ENCODE peak calls at places on chromosomes 1 and 21, in six cellular contexts. X is left ventricle myocardium inferior; H is CD8-positive, alpha-beta T cell; Z is left lung; C is kidney; E is AG09309. M is an unnamed sample.

GRCh38 chr1:21861602-21862429 is 49.8 kb downstream of the LDLRAD2 start:
- DNase-seq in X (no peak), H (no peak), Z (no peak), C (no peak), E (peak), M (no peak)

GRCh38 chr21:34715518-34715917 is 46.7 kb downstream of the CLIC6 start:
- DNase-seq in X (no peak), H (no peak), Z (no peak), C (no peak), E (no peak), M (no peak)

GRCh38 chr1:184567648-184568047 is 180.8 kb downstream of the C1orf21 start:
- DNase-seq in X (no peak), H (no peak), Z (no peak), C (no peak), E (peak), M (no peak)

GRCh38 chr1:160400646-160401486 is 502 bp downstream of the VANGL2 start:
- DNase-seq in X (no peak), H (no peak), Z (no peak), C (peak), E (no peak), M (no peak)

GRCh38 chr1:164999135-164999534 is 357.4 kb downstream of the LMX1A start:
- DNase-seq in X (no peak), H (no peak), Z (no peak), C (no peak), E (no peak), M (no peak)

GRCh38 chr1:1778827-1779675 is 781 bp upstream of the NADK start:
- DNase-seq in X (peak), H (peak), Z (peak), C (peak), E (no peak), M (peak)

GRCh38 chr1:224205438-224205840 is 22.4 kb downstream of the DEGS1 start:
- DNase-seq in X (no peak), H (peak), Z (no peak), C (no peak), E (peak), M (no peak)

GRCh38 chr1:150554086-150554452 is 4.9 kb downstream of the ADAMTSL4 start:
- DNase-seq in X (no peak), H (no peak), Z (no peak), C (peak), E (no peak), M (no peak)

GRCh38 chr1:179706339-179706941 is 36.7 kb upstream of the FAM163A start:
- DNase-seq in X (peak), H (peak), Z (no peak), C (no peak), E (peak), M (no peak)

GRCh38 chr1:78375996-78376395 is 114.8 kb upstream of the PTGFR start:
- DNase-seq in X (no peak), H (no peak), Z (no peak), C (no peak), E (peak), M (no peak)

GRCh38 chr21:22711636-22712035 is 1713.4 kb downstream of the NCAM2 start:
- DNase-seq in X (no peak), H (no peak), Z (no peak), C (no peak), E (no peak), M (no peak)

GRCh38 chr1:200029035-200029623 is 1.6 kb downstream of the NR5A2 start:
- DNase-seq in X (no peak), H (no peak), Z (peak), C (no peak), E (no peak), M (peak)

GRCh38 chr1:185813401-185813979 is 79.3 kb downstream of the HMCN1 start:
- DNase-seq in X (no peak), H (no peak), Z (no peak), C (no peak), E (peak), M (no peak)

GRCh38 chr1:182662121-182662890 is 22.1 kb downstream of the RGS8 start:
- DNase-seq in X (no peak), H (no peak), Z (no peak), C (no peak), E (no peak), M (no peak)

GRCh38 chr1:59081181-59081580 is 215.7 kb upstream of the FGGY start:
- DNase-seq in X (no peak), H (no peak), Z (no peak), C (no peak), E (no peak), M (no peak)

GRCh38 chr1:42950146-42950480 is 8.6 kb downstream of the SLC2A1 start:
- DNase-seq in X (no peak), H (no peak), Z (no peak), C (no peak), E (no peak), M (no peak)

GRCh38 chr1:221366495-221367095 is 375.3 kb downstream of the DUSP10 start:
- DNase-seq in X (no peak), H (no peak), Z (no peak), C (no peak), E (no peak), M (no peak)

GRCh38 chr21:34126269-34126668 is 52.9 kb downstream of the MRPS6 start:
- DNase-seq in X (no peak), H (no peak), Z (no peak), C (no peak), E (no peak), M (no peak)

GRCh38 chr1:195831789-195832188 is 776.5 kb downstream of the KCNT2 start:
- DNase-seq in X (no peak), H (no peak), Z (no peak), C (no peak), E (no peak), M (no peak)

GRCh38 chr1:61337981-61338848 is 255.9 kb downstream of the NFIA start:
- DNase-seq in X (peak), H (no peak), Z (no peak), C (peak), E (peak), M (peak)

GRCh38 chr1:198638441-198638840 is 399 bp upstream of the PTPRC start:
- DNase-seq in X (no peak), H (no peak), Z (no peak), C (no peak), E (no peak), M (no peak)

GRCh38 chr1:223708651-223709268 is 3.6 kb upstream of the CAPN2 start:
- DNase-seq in X (no peak), H (no peak), Z (no peak), C (no peak), E (no peak), M (no peak)

GRCh38 chr1:113946112-113946511 is 17.0 kb downstream of the HIPK1 start:
- DNase-seq in X (no peak), H (no peak), Z (no peak), C (no peak), E (no peak), M (no peak)

GRCh38 chr1:5927506-5928370 is 64.5 kb downstream of the NPHP4 start:
- DNase-seq in X (no peak), H (no peak), Z (no peak), C (no peak), E (no peak), M (peak)

GRCh38 chr1:1625404-1625775 is 6.6 kb upstream of the MMP23B start:
- DNase-seq in X (no peak), H (no peak), Z (peak), C (no peak), E (no peak), M (peak)

GRCh38 chr1:114336360-114336759 is 174.6 kb downstream of the TRIM33 start:
- DNase-seq in X (no peak), H (no peak), Z (no peak), C (no peak), E (no peak), M (no peak)

GRCh38 chr1:6634278-6635052 is 9.8 kb downstream of the THAP3 start:
- DNase-seq in X (peak), H (peak), Z (peak), C (peak), E (no peak), M (peak)

GRCh38 chr1:224828691-224829090 is 100.8 kb upstream of the DNAH14 start:
- DNase-seq in X (no peak), H (no peak), Z (no peak), C (no peak), E (peak), M (no peak)

GRCh38 chr1:93707956-93708355 is 26.3 kb upstream of the BCAR3 start:
- DNase-seq in X (no peak), H (no peak), Z (no peak), C (no peak), E (no peak), M (peak)

GRCh38 chr1:93708734-93709481 is 27.3 kb upstream of the BCAR3 start:
- DNase-seq in X (no peak), H (no peak), Z (no peak), C (no peak), E (no peak), M (peak)

GRCh38 chr1:93712741-93713140 is 31.1 kb upstream of the BCAR3 start:
- DNase-seq in X (no peak), H (no peak), Z (no peak), C (no peak), E (no peak), M (no peak)

GRCh38 chr1:93710949-93711591 is 29.4 kb upstream of the BCAR3 start:
- DNase-seq in X (no peak), H (no peak), Z (no peak), C (no peak), E (no peak), M (no peak)

DNA sequence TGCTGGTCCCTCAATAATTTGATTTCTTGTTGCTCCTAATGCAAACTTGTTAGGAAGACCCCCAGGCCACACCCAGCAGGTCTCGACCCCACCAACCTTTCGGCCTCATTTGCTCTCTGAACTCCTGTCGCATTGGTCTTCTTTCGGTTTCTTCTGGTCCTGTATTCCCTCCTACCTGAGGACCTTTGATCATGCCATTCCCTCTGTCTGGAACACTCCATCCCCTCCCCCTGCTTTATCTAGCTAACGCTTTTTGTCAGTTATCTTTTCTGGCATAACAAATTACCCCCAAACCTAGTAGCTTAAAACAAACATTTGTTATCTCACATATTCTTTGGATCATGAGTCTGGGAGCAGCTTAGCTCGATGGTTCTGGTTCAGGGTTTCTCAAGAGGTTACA is 28.9 kb upstream of the BCAR3 start:
- DNase-seq in X (no peak), H (no peak), Z (no peak), C (no peak), E (no peak), M (no peak)
- TF ChIP-seq CTCF in X (no peak), H (no peak), Z (no peak), C (no peak), E (no peak), M (no peak)

DNA sequence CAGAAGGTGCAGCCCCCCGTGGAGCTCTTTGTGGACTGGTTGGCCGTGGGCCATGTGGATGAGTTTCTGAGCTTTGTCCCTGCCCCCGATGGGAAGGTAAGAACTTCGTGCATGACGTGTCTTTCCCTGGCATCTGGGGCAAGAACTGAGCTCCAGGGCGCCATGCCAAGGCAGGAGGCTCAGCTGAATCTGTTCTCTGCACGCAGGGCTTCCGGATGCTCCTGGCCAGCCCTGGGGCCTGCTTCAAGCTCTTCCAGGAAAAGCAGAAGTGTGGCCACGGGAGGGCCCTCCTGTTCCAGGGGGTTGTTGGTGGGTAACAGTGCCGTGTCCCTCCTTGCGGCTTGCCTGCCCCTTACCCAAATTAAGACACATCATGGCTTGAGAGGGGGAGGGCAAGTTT is 27.7 kb downstream of the PADI3 start:
- DNase-seq in X (no peak), H (no peak), Z (peak), C (no peak), E (peak), M (peak)
- TF ChIP-seq CTCF in X (no peak), H (no peak), Z (no peak), C (no peak), E (no peak), M (no peak)

DNA sequence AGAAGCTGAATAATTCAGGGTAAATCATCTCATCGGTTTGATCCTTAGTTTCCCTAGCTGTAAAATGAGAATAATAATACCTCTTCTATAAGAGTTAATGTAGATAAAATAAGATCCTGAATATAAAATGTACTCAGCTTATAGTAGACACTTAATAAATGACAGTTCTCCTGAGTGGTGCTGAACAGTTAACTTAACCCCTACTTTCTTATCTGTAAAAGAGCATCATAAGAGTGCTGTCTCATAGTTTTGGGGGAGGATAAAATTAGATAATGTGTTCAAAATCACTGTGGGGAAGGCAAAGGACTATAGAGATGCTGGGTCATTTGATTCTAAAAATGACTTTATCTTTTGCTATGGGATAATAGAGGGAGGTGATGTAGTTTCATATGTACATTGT is 593 bp downstream of the C8A start:
- DNase-seq in X (no peak), H (no peak), Z (no peak), C (no peak), E (no peak), M (no peak)
- TF ChIP-seq CTCF in X (no peak), H (no peak), Z (no peak), C (no peak), E (no peak), M (no peak)

DNA sequence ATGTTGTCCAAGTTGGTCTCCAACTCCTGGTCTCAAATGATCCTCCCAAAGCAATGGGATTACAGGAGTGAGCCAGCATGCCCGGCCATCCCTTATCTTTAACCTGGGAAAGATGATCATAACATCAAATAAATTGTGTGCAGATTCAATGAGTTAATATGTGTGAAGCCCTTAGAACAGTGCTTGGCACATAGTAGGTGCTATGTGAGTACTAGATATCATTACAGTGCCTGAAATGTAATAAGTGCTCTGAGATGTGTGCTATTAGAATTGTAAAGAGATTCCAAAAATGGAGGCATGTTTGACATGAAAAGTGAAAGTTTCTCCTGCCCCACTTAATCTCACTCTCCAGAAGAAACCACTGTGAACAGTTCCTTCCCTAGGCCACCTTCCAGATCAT is 71.8 kb downstream of the RUNX3 start:
- DNase-seq in X (no peak), H (no peak), Z (no peak), C (no peak), E (no peak), M (no peak)
- TF ChIP-seq CTCF in X (no peak), H (no peak), Z (no peak), C (no peak), E (no peak), M (no peak)

DNA sequence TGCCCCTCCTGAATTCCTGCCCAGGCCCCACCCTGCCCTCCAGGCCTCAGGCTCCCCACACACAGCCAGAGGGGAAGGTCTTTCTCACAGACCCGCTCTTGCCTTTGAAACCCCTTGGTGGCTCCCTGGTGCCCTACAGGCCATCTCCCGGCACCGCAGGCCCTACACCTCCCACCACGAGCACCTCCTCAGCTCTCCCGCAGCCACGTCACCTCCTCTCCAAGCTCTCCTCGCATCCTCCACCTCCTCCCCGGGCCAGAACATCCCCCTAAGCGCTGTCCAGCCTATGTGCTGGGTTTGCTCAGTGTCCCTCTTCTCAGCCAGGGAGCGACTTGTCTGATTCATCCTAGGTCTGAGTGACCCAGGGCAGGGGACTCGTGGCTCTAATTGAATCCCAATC is 66.4 kb downstream of the DMRTB1 start:
- DNase-seq in X (no peak), H (no peak), Z (no peak), C (no peak), E (no peak), M (no peak)
- TF ChIP-seq CTCF in X (no peak), H (no peak), Z (no peak), C (no peak), E (no peak), M (no peak)

GRCh38 chr1:153192697-153193096 is 10.5 kb upstream of the LELP1 start:
- DNase-seq in X (no peak), H (no peak), Z (no peak), C (no peak), E (no peak), M (no peak)

GRCh38 chr1:153195216-153195615 is 8.0 kb upstream of the LELP1 start:
- DNase-seq in X (no peak), H (no peak), Z (no peak), C (no peak), E (no peak), M (no peak)

GRCh38 chr1:153194331-153195050 is 8.7 kb upstream of the LELP1 start:
- DNase-seq in X (no peak), H (no peak), Z (no peak), C (no peak), E (no peak), M (no peak)

GRCh38 chr1:153190373-153190772 is 12.9 kb upstream of the LELP1 start:
- DNase-seq in X (no peak), H (no peak), Z (no peak), C (no peak), E (no peak), M (no peak)
- TF ChIP-seq CTCF in X (no peak), H (no peak), Z (no peak), C (no peak), E (no peak), M (no peak)

GRCh38 chr1:176959461-176959860 is 205.1 kb downstream of the ASTN1 start:
- DNase-seq in X (no peak), H (no peak), Z (no peak), C (no peak), E (no peak), M (no peak)

GRCh38 chr1:176950736-176951308 is 213.7 kb downstream of the ASTN1 start:
- DNase-seq in X (no peak), H (no peak), Z (no peak), C (no peak), E (no peak), M (no peak)

GRCh38 chr1:176957603-176958002 is 206.9 kb downstream of the ASTN1 start:
- DNase-seq in X (no peak), H (no peak), Z (no peak), C (no peak), E (no peak), M (no peak)

GRCh38 chr1:176949033-176949662 is 215.4 kb downstream of the ASTN1 start:
- DNase-seq in X (peak), H (no peak), Z (peak), C (no peak), E (no peak), M (peak)

DNA sequence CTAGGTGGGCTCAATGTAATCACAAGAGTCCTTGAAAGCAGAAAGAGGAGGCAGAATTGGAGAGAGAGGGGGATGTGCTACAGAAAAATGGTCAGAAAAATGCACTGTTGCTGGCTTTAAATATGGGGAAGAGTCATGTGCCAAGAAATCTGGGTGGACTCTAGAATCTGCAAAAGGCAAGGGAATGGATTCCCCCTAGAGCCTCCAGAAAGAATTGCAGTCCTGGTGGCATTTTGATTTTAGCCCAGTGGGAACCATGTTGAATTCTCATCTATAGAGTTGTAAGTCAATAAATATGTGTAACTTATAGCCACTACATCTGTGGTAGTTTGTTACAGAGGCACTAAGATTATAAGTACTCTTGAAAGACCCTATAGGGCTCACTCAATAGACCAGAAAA is 210.3 kb downstream of the ASTN1 start:
- DNase-seq in X (no peak), H (no peak), Z (no peak), C (no peak), E (no peak), M (no peak)
- TF ChIP-seq CTCF in X (peak), H (no peak), Z (no peak), C (no peak), E (no peak), M (no peak)

DNA sequence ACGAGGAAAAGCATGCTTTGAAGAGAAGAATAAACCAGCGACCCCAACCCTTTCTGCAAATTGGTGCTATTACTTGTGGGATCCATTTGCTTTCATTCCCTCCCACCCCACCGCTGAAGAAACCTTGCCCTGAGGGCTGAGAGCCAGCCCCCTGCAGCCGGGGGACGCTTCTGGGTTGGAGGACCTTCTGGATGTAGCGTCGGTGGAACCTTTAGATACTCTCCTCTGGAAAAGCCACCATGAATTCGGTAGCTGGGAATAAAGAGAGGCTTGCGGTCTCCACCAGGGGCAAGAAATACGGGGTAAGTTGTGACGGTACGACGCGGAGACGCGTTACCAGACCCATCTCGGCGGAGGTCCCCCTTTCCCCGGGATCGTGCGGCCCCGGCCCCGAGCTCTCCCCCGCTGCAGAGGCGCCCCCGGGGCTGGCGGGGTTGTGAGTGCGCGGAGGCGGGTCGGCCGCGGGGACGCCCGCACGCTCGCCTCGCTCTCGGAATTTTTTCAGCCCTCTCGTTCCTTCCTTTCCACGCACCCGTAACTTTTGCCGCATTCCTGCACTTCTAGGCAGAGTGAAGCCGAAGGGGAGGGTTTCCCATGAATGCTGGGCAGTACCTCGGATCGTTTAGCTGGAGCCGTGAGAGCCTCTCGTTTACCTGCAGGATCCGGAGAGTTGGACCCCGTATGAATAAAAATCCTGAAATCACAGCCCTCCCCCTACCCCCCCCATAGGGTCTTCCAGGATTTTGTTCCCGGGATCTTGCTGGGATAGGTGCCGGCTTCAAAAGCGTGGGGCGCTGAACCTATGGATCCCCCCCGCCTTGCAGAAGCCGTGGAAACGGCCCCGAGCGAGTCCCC is 628 bp downstream of the KIF26B start:
- DNase-seq in X (no peak), H (no peak), Z (peak), C (no peak), E (no peak), M (no peak)
- TF ChIP-seq CTCF in X (no peak), H (no peak), Z (no peak), C (no peak), E (no peak), M (no peak)

GRCh38 chr1:26142165-26142564 is 16.7 kb upstream of the FAM110D start:
- DNase-seq in X (no peak), H (no peak), Z (no peak), C (no peak), E (no peak), M (no peak)
- TF ChIP-seq CTCF in X (no peak), H (no peak), Z (no peak), C (no peak), E (no peak), M (no peak)

M was measured in upper lobe of right lung.